ENCODE peak calls at places on chromosomes 4 and X, in eight cellular contexts. L, M, E, H, Q, W, G and F are unnamed samples.

GRCh38 chrX:41133551-41133950 is 48.3 kb downstream of the USP9X start:
- DNase-seq in L (no peak), M (no peak), E (no peak), H (no peak), Q (no peak), W (no peak), G (no peak), F (no peak)

GRCh38 chr4:103998752-103999151 is 279.0 kb upstream of the TACR3 start:
- DNase-seq in L (no peak), M (no peak), E (no peak), H (no peak), Q (no peak), W (no peak), G (no peak), F (no peak)

GRCh38 chr4:78372282-78372988 is 179.1 kb upstream of the ANXA3 start:
- DNase-seq in L (no peak), M (no peak), E (no peak), H (no peak), Q (no peak), W (no peak), G (no peak), F (no peak)

GRCh38 chr4:55398966-55399365 is 3.2 kb downstream of the TMEM165 start:
- DNase-seq in L (no peak), M (no peak), E (no peak), H (no peak), Q (no peak), W (no peak), G (no peak), F (no peak)

GRCh38 chr4:16897991-16898827 is at the start of gene LDB2:
- DNase-seq in L (no peak), M (peak; percentile 94), E (peak; percentile 65), H (peak; percentile 51), Q (peak; percentile 75), W (peak; percentile 83), G (peak; percentile 45), F (no peak)

GRCh38 chr4:101958547-101958946 is 168.0 kb downstream of the BANK1 start:
- DNase-seq in L (peak; percentile 22), M (no peak), E (no peak), H (no peak), Q (no peak), W (no peak), G (no peak), F (no peak)

GRCh38 chrX:71852182-71852581 is 58.5 kb upstream of the NHSL2 start:
- DNase-seq in L (no peak), M (no peak), E (no peak), H (no peak), Q (no peak), W (no peak), G (no peak), F (no peak)

GRCh38 chr4:98260047-98260578 is 1.1 kb upstream of the RAP1GDS1 start:
- DNase-seq in L (peak; percentile 47), M (no peak), E (peak; percentile 51), H (no peak), Q (no peak), W (peak; percentile 82), G (peak; percentile 56), F (peak; percentile 34)

GRCh38 chrX:39678914-39679313 is 418.8 kb downstream of the BCOR start:
- DNase-seq in L (no peak), M (no peak), E (no peak), H (no peak), Q (no peak), W (no peak), G (no peak), F (no peak)

GRCh38 chrX:153560000-153560399 is 38.9 kb downstream of the CCNQ start:
- DNase-seq in L (no peak), M (no peak), E (peak; percentile 20), H (no peak), Q (no peak), W (no peak), G (no peak), F (peak; percentile 22)

GRCh38 chr4:19958849-19959248 is 292.9 kb upstream of the SLIT2 start:
- DNase-seq in L (no peak), M (no peak), E (no peak), H (no peak), Q (no peak), W (no peak), G (no peak), F (no peak)

GRCh38 chrX:115324194-115324593 is 34.7 kb downstream of the LUZP4 start:
- DNase-seq in L (peak; percentile 32), M (no peak), E (peak; percentile 40), H (no peak), Q (no peak), W (no peak), G (no peak), F (no peak)

GRCh38 chrX:71514367-71515038 is 18.4 kb upstream of the OGT start:
- DNase-seq in L (no peak), M (peak; percentile 25), E (no peak), H (no peak), Q (no peak), W (no peak), G (no peak), F (no peak)

GRCh38 chr4:124105212-124105611 is 607.3 kb downstream of the ANKRD50 start:
- DNase-seq in L (no peak), M (no peak), E (no peak), H (no peak), Q (no peak), W (no peak), G (no peak), F (no peak)
- TF ChIP-seq CTCF in L (no peak), M (no peak), E (no peak), H (no peak), Q (no peak), W (no peak), G (no peak), F (no peak)

DNA sequence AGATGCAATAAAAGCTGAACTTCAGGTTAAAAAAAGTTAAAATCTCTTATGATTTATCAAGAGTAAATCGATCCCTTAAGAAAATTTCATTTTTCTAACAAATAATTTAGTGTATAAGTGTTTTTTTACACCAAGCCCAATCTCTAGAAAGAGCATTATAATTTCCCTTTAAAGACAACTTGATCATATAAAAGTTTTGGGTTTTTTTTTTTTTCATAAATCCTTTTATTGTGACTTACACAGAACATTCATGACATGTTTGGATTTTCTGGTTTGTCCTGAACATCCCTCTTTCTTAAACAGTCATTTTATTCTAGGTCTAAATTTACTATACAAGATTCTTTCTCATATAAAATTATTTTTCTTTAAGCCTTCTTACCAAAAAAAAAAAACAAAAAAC is 6.5 kb downstream of the ZNF721 start:
- DNase-seq in L (no peak), M (no peak), E (no peak), H (no peak), Q (no peak), W (no peak), G (no peak), F (no peak)
- H3K9me3 ChIP-seq in L (no peaks in the 10 kb centered on the region), M (peaks cover 25% of the 10 kb centered on the region), E (no peaks in the 10 kb centered on the region), H (no peaks in the 10 kb centered on the region), Q (peaks cover 74% of the 10 kb centered on the region), W (peaks cover 2% of the 10 kb centered on the region), G (no peaks in the 10 kb centered on the region), F (no peaks in the 10 kb centered on the region)

GRCh38 chr4:3075652-3075981 is 1.1 kb downstream of the HTT start:
- DNase-seq in L (no peak), M (no peak), E (no peak), H (no peak), Q (no peak), W (no peak), G (no peak), F (no peak)

GRCh38 chr4:3074078-3074845 is at the start of the genes HTT and HTT-AS:
- DNase-seq in L (peak; percentile 97), M (peak; percentile 95), E (peak; percentile 99), H (peak; percentile 96), Q (peak; percentile 81), W (peak; percentile 98), G (peak; percentile 96), F (peak; percentile 95)

GRCh38 chr4:3074846-3075651 is 568 bp downstream of the HTT start:
- DNase-seq in L (peak; percentile 86), M (peak; percentile 83), E (peak; percentile 28), H (no peak), Q (no peak), W (no peak), G (peak; percentile 39), F (peak; percentile 23)

GRCh38 chr4:3071811-3072210 is 2.5 kb downstream of the HTT-AS start:
- DNase-seq in L (no peak), M (no peak), E (no peak), H (no peak), Q (no peak), W (no peak), G (no peak), F (no peak)

DNA sequence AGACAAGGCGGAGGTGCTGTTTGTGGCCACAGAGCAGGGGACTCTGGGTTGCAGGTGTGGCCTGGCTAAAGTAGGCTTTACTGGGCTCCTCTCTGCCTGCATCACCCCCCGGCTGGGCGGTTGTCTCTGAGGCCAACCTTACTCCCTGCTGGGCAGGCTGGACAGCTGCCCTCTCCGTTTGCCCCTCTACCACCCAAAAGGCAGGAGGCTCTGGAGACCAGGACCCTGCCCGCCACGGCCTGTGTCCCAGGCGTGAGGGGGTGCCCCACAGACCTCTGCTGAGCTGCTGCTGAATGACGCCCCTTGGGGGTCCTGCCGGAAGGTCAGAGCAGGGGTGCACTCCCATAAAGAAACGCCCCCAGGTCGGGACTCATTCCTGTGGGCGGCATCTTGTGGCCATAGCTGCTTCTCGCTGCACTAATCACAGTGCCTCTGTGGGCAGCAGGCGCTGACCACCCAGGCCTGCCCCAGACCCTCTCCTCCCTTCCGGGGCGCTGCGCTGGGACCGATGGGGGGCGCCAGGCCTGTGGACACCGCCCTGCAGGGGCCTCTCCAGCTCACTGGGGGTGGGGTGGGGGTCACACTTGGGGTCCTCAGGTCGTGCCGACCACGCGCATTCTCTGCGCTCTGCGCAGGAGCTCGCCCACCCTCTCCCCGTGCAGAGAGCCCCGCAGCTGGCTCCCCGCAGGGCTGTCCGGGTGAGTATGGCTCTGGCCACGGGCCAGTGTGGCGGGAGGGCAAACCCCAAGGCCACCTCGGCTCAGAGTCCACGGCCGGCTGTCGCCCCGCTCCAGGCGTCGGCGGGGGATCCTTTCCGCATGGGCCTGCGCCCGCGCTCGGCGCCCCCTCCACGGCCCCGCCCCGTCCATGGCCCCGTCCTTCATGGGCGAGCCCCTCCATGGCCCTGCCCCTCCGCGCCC is 920 bp downstream of the HTT-AS start:
- DNase-seq in L (no peak), M (peak; percentile 88), E (no peak), H (no peak), Q (no peak), W (no peak), G (no peak), F (no peak)
- TF ChIP-seq CTCF in L (no peak), M (no peak), E (peak; percentile 17), H (no peak), Q (peak; percentile 6), W (no peak), G (no peak), F (no peak)

DNA sequence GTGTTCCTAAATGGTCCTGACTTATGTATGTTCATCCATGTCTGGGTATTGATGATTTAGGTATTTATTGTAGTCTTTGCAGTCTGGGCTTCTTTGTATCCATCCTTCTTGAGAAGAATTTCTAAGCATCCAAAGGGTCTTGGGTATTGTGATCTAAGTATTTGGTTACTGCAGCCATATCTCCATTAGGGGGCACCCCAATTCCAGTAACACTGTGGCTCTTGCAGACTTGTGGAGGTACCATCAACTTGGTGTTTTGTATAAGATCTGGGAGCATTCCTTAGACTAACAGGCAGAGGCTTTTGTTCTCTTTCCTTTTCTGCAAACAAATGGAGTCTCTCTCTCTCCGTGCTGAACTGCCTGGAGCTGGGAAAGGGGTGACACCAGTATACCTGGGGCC is 113.7 kb upstream of the NEXMIF start:
- DNase-seq in L (no peak), M (peak; percentile 46), E (no peak), H (no peak), Q (no peak), W (no peak), G (no peak), F (no peak)
- H3K9me3 ChIP-seq in L (no peaks in the 10 kb centered on the region), M (no peaks in the 10 kb centered on the region), E (no peaks in the 10 kb centered on the region), H (no peaks in the 10 kb centered on the region), Q (peaks cover 3% of the 10 kb centered on the region), W (no peaks in the 10 kb centered on the region), G (no peaks in the 10 kb centered on the region), F (no peaks in the 10 kb centered on the region)

GRCh38 chr4:145936142-145937020 is 2.2 kb downstream of the ZNF827 start:
- DNase-seq in L (peak; percentile 59), M (peak; percentile 75), E (peak; percentile 70), H (no peak), Q (no peak), W (peak; percentile 84), G (peak; percentile 73), F (peak; percentile 79)
- TF ChIP-seq CTCF in L (no peak), M (no peak), E (peak; percentile 24), H (peak; percentile 5), Q (peak; percentile 47), W (no peak), G (no peak), F (peak; percentile 23)